ENCODE peak calls at places on chromosomes 6 and 20, in seven cellular contexts. X, M, T, K, G, Y and N are unnamed samples.

GRCh38 chr20:10216146-10216741 is 2.4 kb upstream of the SNAP25 start:
- DNase-seq in Y (no peak), G (no peak), X (no peak), K (no peak), M (no peak), T (no peak), N (peak; percentile 58)

GRCh38 chr20:63687419-63688233 is 8.8 kb upstream of the TNFRSF6B start:
- DNase-seq in X (no peak), M (no peak), T (no peak), Y (no peak), K (no peak), G (no peak), N (no peak)

GRCh38 chr20:47857994-47858557 is 72.8 kb upstream of the SULF2 start:
- DNase-seq in G (no peak), M (no peak), K (no peak), T (no peak), Y (no peak), X (no peak), N (peak; percentile 8)

GRCh38 chr6:94424692-94425091 is 1005.3 kb upstream of the EPHA7 start:
- DNase-seq in T (no peak), X (no peak), M (no peak), K (no peak), Y (no peak), G (no peak), N (no peak)

GRCh38 chr20:17655865-17656489 is 26.1 kb downstream of the RRBP1 start:
- DNase-seq in Y (no peak), G (no peak), K (peak; percentile 46), X (no peak), M (no peak), T (no peak), N (no peak)

GRCh38 chr20:14067631-14068030 is 72.3 kb downstream of the MACROD2 start:
- DNase-seq in Y (no peak), G (no peak), T (no peak), M (no peak), X (no peak), K (no peak), N (no peak)

GRCh38 chr6:137427670-137428290 is 66.4 kb downstream of the OLIG3 start:
- DNase-seq in X (no peak), G (no peak), K (no peak), M (no peak), Y (no peak), T (no peak), N (no peak)

GRCh38 chr6:36875250-36875633 is 639 bp upstream of the PPIL1 start:
- DNase-seq in K (no peak), G (no peak), M (no peak), X (no peak), T (no peak), Y (no peak), N (no peak)

GRCh38 chr6:17336425-17336824 is 55.3 kb downstream of the RBM24 start:
- DNase-seq in T (no peak), Y (no peak), X (no peak), G (peak; percentile 91), K (no peak), M (peak; percentile 53), N (peak; percentile 16)

GRCh38 chr6:152356016-152356415 is 281.1 kb downstream of the SYNE1 start:
- DNase-seq in Y (no peak), T (no peak), G (no peak), M (no peak), K (no peak), X (no peak), N (no peak)

GRCh38 chr6:66126358-66126757 is 419.3 kb upstream of the EYS start:
- DNase-seq in M (no peak), T (no peak), X (no peak), G (no peak), K (no peak), Y (no peak), N (no peak)

GRCh38 chr6:169527306-169527705 is 174.5 kb downstream of the WDR27 start:
- DNase-seq in X (no peak), Y (no peak), T (no peak), G (no peak), M (peak; percentile 31), K (no peak), N (no peak)

GRCh38 chr6:162178266-162178665 is 549.3 kb downstream of the PRKN start:
- DNase-seq in X (no peak), M (no peak), Y (no peak), G (no peak), K (no peak), T (no peak), N (no peak)

GRCh38 chr6:162181741-162182401 is 545.7 kb downstream of the PRKN start:
- DNase-seq in T (no peak), G (no peak), M (no peak), Y (no peak), K (peak; percentile 17), X (no peak), N (no peak)

GRCh38 chr6:162178666-162179065 is 548.9 kb downstream of the PRKN start:
- DNase-seq in Y (no peak), G (no peak), T (no peak), M (no peak), K (no peak), X (no peak), N (no peak)

GRCh38 chr6:162179196-162179951 is 548.2 kb downstream of the PRKN start:
- DNase-seq in T (no peak), Y (no peak), X (no peak), K (no peak), M (no peak), G (no peak), N (no peak)

DNA sequence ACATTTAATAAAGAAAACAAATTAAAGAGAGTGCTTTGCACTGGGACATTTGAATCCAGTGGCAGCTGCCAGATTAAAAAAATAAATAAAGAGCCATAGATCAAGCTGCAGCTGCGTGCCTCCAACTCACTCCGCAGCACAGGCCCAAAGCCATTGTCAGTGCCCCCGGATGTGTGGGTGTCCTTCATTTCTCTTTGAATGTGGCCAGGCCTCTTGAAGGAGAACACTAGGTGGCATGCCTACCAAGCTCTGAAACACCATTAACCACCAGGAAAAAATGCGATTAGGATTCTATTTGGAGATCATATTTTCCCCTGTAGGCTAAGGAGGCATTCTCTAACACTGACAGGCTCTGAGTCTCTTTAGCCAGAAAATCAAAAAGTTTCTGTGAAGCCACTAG is 549.8 kb downstream of the PRKN start:
- DNase-seq in Y (no peak), X (no peak), G (no peak), M (no peak), T (no peak), K (peak; percentile 10), N (peak; percentile 11)
- TF ChIP-seq CTCF in Y (peak; percentile 62), X (no peak), G (no peak), M (no peak), T (no peak), K (peak; percentile 12), N (peak; percentile 51)

GRCh38 chr6:117351521-117351920 is 74.2 kb downstream of the ROS1 start:
- DNase-seq in G (no peak), M (no peak), X (no peak), T (no peak), Y (no peak), K (no peak), N (no peak)

GRCh38 chr6:117345292-117345610 is 79.9 kb downstream of the VGLL2 start:
- DNase-seq in X (no peak), G (no peak), Y (no peak), M (no peak), K (no peak), T (no peak), N (no peak)

GRCh38 chr6:117344444-117345291 is 79.3 kb downstream of the VGLL2 start:
- DNase-seq in M (no peak), Y (no peak), K (no peak), X (no peak), G (no peak), T (no peak), N (no peak)

DNA sequence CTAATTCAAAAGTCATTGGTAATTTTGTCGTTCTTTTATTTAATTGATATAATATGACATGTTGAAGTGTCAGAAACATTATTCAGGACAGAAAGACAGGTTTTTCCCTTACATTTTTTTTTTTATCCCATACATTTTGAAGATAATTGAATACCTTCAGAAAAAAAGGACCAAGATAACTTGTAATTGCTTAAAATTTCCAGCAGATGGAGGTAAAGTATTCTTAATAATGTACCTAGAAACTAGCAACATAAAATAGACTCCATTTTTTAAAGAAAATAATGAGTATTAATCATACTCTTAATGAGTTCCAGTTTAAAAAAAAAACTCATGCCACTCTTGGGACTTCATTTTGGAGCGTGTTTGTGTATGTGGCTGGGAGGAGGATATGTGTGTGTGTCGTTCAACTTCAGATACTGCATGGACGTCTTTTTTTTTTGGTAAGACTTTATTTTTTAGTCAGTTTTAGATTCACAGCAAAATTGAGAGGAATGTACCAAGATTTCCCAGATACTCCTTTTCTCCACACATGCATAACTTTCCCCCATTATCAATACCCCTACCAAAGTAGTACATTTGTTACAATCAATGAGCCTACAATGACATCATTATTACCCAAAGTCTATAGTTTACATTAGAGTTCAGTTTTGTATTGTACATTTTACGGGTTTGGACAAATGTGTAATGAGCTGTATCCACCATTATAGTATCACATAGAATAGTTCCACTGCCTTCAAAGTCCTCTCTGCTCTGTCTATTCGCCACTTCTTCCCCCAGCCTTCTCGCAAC is 79.4 kb downstream of the ROS1 start:
- DNase-seq in G (no peak), K (peak; percentile 16), T (no peak), X (peak; percentile 28), Y (no peak), M (peak; percentile 41), N (no peak)
- TF ChIP-seq CTCF in G (peak; percentile 49), K (peak; percentile 38), T (peak; percentile 70), X (peak; percentile 80), Y (peak; percentile 63), M (peak; percentile 85), N (no peak)

GRCh38 chr6:12637960-12638641 is 78.5 kb upstream of the PHACTR1 start:
- DNase-seq in G (no peak), T (peak; percentile 35), Y (peak; percentile 28), K (peak; percentile 82), M (peak; percentile 82), X (peak; percentile 27), N (peak; percentile 50)
- TF ChIP-seq CTCF in G (peak; percentile 72), T (peak; percentile 86), Y (peak; percentile 69), K (peak; percentile 67), M (peak; percentile 93), X (peak; percentile 80), N (peak; percentile 86)

GRCh38 chr6:82588020-82588419 is 224.4 kb downstream of the TPBG start:
- DNase-seq in T (no peak), Y (no peak), M (no peak), X (no peak), K (peak; percentile 17), G (no peak), N (no peak)

GRCh38 chr6:82588859-82589412 is 225.3 kb downstream of the TPBG start:
- DNase-seq in Y (no peak), K (no peak), G (no peak), M (no peak), T (no peak), X (no peak), N (no peak)

DNA sequence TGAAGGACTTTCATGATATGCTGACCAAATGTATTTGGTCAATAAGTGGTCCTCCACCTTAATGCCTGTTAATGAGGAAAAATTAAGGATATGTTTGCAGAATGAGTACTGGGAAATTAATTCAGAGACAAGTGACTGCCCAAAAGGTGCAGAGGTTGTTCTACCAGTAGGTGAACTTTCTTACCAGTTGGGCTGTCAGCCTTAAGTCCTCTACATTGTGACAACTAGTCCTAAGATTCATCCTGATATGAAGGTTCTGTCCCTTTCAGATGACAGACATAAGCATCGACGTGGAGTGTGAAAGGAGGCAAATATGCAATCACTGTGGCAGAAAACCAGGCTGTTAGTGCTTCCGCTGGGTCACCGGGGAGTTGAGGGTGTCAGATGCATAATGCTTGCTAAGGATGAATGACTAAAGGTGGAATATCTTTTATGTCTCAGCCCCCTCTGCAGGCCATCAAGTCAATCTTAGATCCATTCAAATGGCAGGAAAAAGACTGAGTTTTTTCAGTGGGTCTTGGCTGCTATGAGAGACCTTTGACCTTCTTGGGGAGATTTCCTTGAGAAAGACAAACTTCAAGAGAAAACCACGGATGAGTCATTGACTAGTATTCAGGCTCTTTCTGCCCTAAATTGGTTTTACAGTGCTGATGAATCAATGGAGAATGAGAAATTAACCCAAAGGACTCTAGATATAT is 226.0 kb downstream of the TPBG start:
- DNase-seq in X (peak; percentile 5), Y (no peak), G (peak; percentile 4), M (peak; percentile 91), K (peak; percentile 72), T (no peak), N (peak; percentile 90)
- TF ChIP-seq CTCF in X (peak; percentile 22), Y (no peak), G (peak; percentile 27), M (peak; percentile 65), K (peak; percentile 30), T (peak; percentile 28), N (peak; percentile 39)